ENCODE peak calls at places on chromosomes 2 and 18, in ten cellular contexts. One of them, this sample, is unnamed.

GRCh38 chr2:61658841-61659780 is 121.0 kb upstream of the XPO1 start:
- DNase-seq in thoracic aorta: no peak
- DNase-seq in neural crest cell: no peak
- DNase-seq in astrocyte: peak
- DNase-seq in hepatocyte: peak
- DNase-seq in stomach: peak
- DNase-seq in fibroblast of lung: peak
- DNase-seq in tibial nerve: no peak
- DNase-seq in endothelial cell of umbilical vein: peak
- DNase-seq in right lobe of liver: no peak
- DNase-seq in this sample: no peak

GRCh38 chr2:42917374-42918017 is 125.1 kb upstream of the HAAO start:
- DNase-seq in thoracic aorta: no peak
- DNase-seq in neural crest cell: no peak
- DNase-seq in astrocyte: peak
- DNase-seq in hepatocyte: no peak
- DNase-seq in stomach: no peak
- DNase-seq in fibroblast of lung: peak
- DNase-seq in tibial nerve: peak
- DNase-seq in endothelial cell of umbilical vein: peak
- DNase-seq in right lobe of liver: peak
- DNase-seq in this sample: no peak

GRCh38 chr18:26307161-26307773 is 81.0 kb downstream of the TAF4B start:
- DNase-seq in thoracic aorta: no peak
- DNase-seq in neural crest cell: peak
- DNase-seq in astrocyte: peak
- DNase-seq in hepatocyte: peak
- DNase-seq in stomach: no peak
- DNase-seq in fibroblast of lung: peak
- DNase-seq in tibial nerve: peak
- DNase-seq in endothelial cell of umbilical vein: peak
- DNase-seq in right lobe of liver: no peak
- DNase-seq in this sample: no peak

GRCh38 chr18:37537868-37538525 is 27.6 kb downstream of the CELF4 start:
- DNase-seq in thoracic aorta: peak
- DNase-seq in neural crest cell: peak
- DNase-seq in astrocyte: peak
- DNase-seq in hepatocyte: peak
- DNase-seq in stomach: peak
- DNase-seq in fibroblast of lung: peak
- DNase-seq in tibial nerve: peak
- DNase-seq in endothelial cell of umbilical vein: peak
- DNase-seq in right lobe of liver: peak
- DNase-seq in this sample: peak

GRCh38 chr2:74742486-74742885 is 88.4 kb downstream of the SEMA4F start:
- DNase-seq in thoracic aorta: no peak
- DNase-seq in neural crest cell: no peak
- DNase-seq in astrocyte: no peak
- DNase-seq in hepatocyte: no peak
- DNase-seq in stomach: no peak
- DNase-seq in fibroblast of lung: no peak
- DNase-seq in tibial nerve: no peak
- DNase-seq in endothelial cell of umbilical vein: no peak
- DNase-seq in right lobe of liver: no peak
- DNase-seq in this sample: no peak

GRCh38 chr18:76426738-76427305 is 68.2 kb downstream of the ZNF516 start:
- DNase-seq in thoracic aorta: no peak
- DNase-seq in neural crest cell: peak
- DNase-seq in astrocyte: no peak
- DNase-seq in hepatocyte: peak
- DNase-seq in stomach: peak
- DNase-seq in fibroblast of lung: peak
- DNase-seq in tibial nerve: peak
- DNase-seq in endothelial cell of umbilical vein: no peak
- DNase-seq in right lobe of liver: no peak
- DNase-seq in this sample: no peak

GRCh38 chr2:20232837-20233207 is 7.9 kb upstream of the SDC1 start:
- DNase-seq in thoracic aorta: no peak
- DNase-seq in neural crest cell: no peak
- DNase-seq in astrocyte: no peak
- DNase-seq in hepatocyte: no peak
- DNase-seq in stomach: no peak
- DNase-seq in fibroblast of lung: no peak
- DNase-seq in tibial nerve: no peak
- DNase-seq in endothelial cell of umbilical vein: no peak
- DNase-seq in right lobe of liver: no peak
- DNase-seq in this sample: no peak

GRCh38 chr2:6917071-6917760 is at the start of gene RNF144A:
- DNase-seq in thoracic aorta: no peak
- DNase-seq in neural crest cell: peak
- DNase-seq in astrocyte: no peak
- DNase-seq in hepatocyte: peak
- DNase-seq in stomach: peak
- DNase-seq in fibroblast of lung: peak
- DNase-seq in tibial nerve: peak
- DNase-seq in endothelial cell of umbilical vein: peak
- DNase-seq in right lobe of liver: peak
- DNase-seq in this sample: no peak

GRCh38 chr2:144516981-144517824 is 2.7 kb downstream of the ZEB2 start:
- DNase-seq in thoracic aorta: no peak
- DNase-seq in neural crest cell: no peak
- DNase-seq in astrocyte: peak
- DNase-seq in hepatocyte: peak
- DNase-seq in stomach: no peak
- DNase-seq in fibroblast of lung: peak
- DNase-seq in tibial nerve: peak
- DNase-seq in endothelial cell of umbilical vein: peak
- DNase-seq in right lobe of liver: peak
- DNase-seq in this sample: peak

GRCh38 chr2:7725132-7725849 is 808.1 kb downstream of the RNF144A start:
- DNase-seq in thoracic aorta: no peak
- DNase-seq in neural crest cell: no peak
- DNase-seq in astrocyte: no peak
- DNase-seq in hepatocyte: no peak
- DNase-seq in stomach: no peak
- DNase-seq in fibroblast of lung: peak
- DNase-seq in tibial nerve: no peak
- DNase-seq in endothelial cell of umbilical vein: no peak
- DNase-seq in right lobe of liver: no peak
- DNase-seq in this sample: no peak

GRCh38 chr18:987325-988186 is 82.9 kb downstream of the ADCYAP1 start:
- DNase-seq in thoracic aorta: no peak
- DNase-seq in neural crest cell: no peak
- DNase-seq in astrocyte: peak
- DNase-seq in hepatocyte: no peak
- DNase-seq in stomach: no peak
- DNase-seq in fibroblast of lung: peak
- DNase-seq in tibial nerve: no peak
- DNase-seq in endothelial cell of umbilical vein: peak
- DNase-seq in right lobe of liver: no peak
- DNase-seq in this sample: no peak

GRCh38 chr18:73683618-73684238 is 463.9 kb downstream of the FBXO15 start:
- DNase-seq in thoracic aorta: no peak
- DNase-seq in neural crest cell: no peak
- DNase-seq in astrocyte: peak
- DNase-seq in hepatocyte: no peak
- DNase-seq in stomach: no peak
- DNase-seq in fibroblast of lung: peak
- DNase-seq in tibial nerve: no peak
- DNase-seq in endothelial cell of umbilical vein: no peak
- DNase-seq in right lobe of liver: no peak
- DNase-seq in this sample: no peak

GRCh38 chr2:133666621-133667020 is 98.4 kb upstream of the NCKAP5 start:
- DNase-seq in thoracic aorta: no peak
- DNase-seq in neural crest cell: no peak
- DNase-seq in astrocyte: no peak
- DNase-seq in hepatocyte: no peak
- DNase-seq in stomach: no peak
- DNase-seq in fibroblast of lung: no peak
- DNase-seq in tibial nerve: no peak
- DNase-seq in endothelial cell of umbilical vein: no peak
- DNase-seq in right lobe of liver: no peak
- DNase-seq in this sample: no peak

GRCh38 chr18:45059695-45060094 is 379.0 kb downstream of the SETBP1 start:
- DNase-seq in thoracic aorta: no peak
- DNase-seq in neural crest cell: no peak
- DNase-seq in astrocyte: peak
- DNase-seq in hepatocyte: no peak
- DNase-seq in stomach: no peak
- DNase-seq in fibroblast of lung: peak
- DNase-seq in tibial nerve: no peak
- DNase-seq in endothelial cell of umbilical vein: peak
- DNase-seq in right lobe of liver: no peak
- DNase-seq in this sample: peak

GRCh38 chr2:96870631-96871255 is 863 bp upstream of the SEMA4C start:
- DNase-seq in thoracic aorta: no peak
- DNase-seq in neural crest cell: no peak
- DNase-seq in astrocyte: peak
- DNase-seq in hepatocyte: peak
- DNase-seq in stomach: peak
- DNase-seq in fibroblast of lung: no peak
- DNase-seq in tibial nerve: no peak
- DNase-seq in endothelial cell of umbilical vein: peak
- DNase-seq in right lobe of liver: no peak
- DNase-seq in this sample: no peak

GRCh38 chr18:6013101-6013790 is 117.9 kb upstream of the TMEM200C start:
- DNase-seq in thoracic aorta: no peak
- DNase-seq in neural crest cell: no peak
- DNase-seq in astrocyte: peak
- DNase-seq in hepatocyte: no peak
- DNase-seq in stomach: no peak
- DNase-seq in fibroblast of lung: peak
- DNase-seq in tibial nerve: no peak
- DNase-seq in endothelial cell of umbilical vein: no peak
- DNase-seq in right lobe of liver: no peak
- DNase-seq in this sample: no peak

GRCh38 chr2:120958623-120959366 is 223.1 kb downstream of the GLI2 start:
- DNase-seq in thoracic aorta: no peak
- DNase-seq in neural crest cell: peak
- DNase-seq in astrocyte: no peak
- DNase-seq in hepatocyte: peak
- DNase-seq in stomach: no peak
- DNase-seq in fibroblast of lung: no peak
- DNase-seq in tibial nerve: no peak
- DNase-seq in endothelial cell of umbilical vein: no peak
- DNase-seq in right lobe of liver: no peak
- DNase-seq in this sample: no peak
- TF ChIP-seq CTCF in thoracic aorta: peak
- TF ChIP-seq CTCF in neural crest cell: peak
- TF ChIP-seq CTCF in astrocyte: no peak
- TF ChIP-seq CTCF in hepatocyte: peak
- TF ChIP-seq CTCF in stomach: no peak
- TF ChIP-seq CTCF in fibroblast of lung: peak
- TF ChIP-seq CTCF in tibial nerve: peak
- TF ChIP-seq CTCF in endothelial cell of umbilical vein: no peak
- TF ChIP-seq CTCF in right lobe of liver: no peak
- TF ChIP-seq CTCF in this sample: peak

DNA sequence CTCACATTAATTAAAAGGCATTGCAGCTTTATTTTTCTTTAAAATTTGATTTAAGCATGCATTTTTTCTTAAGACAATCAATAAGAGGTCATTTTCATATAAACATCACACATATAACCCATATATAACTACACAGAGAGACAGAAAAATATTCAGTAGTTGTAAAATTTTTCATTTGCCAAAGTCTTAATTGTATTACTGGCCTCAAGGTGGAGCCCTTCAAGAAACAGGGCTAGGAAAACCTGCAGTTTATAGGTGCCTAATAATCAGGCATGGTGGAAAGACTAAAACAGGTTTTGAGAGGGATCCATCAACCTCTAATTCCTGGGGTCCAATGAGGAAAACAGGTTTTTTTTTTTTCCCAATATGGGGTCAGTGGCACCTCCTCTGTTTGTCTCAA is 71.3 kb upstream of the ZNF804A start:
- DNase-seq in thoracic aorta: no peak
- DNase-seq in neural crest cell: no peak
- DNase-seq in astrocyte: no peak
- DNase-seq in hepatocyte: no peak
- DNase-seq in stomach: no peak
- DNase-seq in fibroblast of lung: no peak
- DNase-seq in tibial nerve: no peak
- DNase-seq in endothelial cell of umbilical vein: no peak
- DNase-seq in right lobe of liver: no peak
- DNase-seq in this sample: no peak
- TF ChIP-seq CTCF in thoracic aorta: no peak
- TF ChIP-seq CTCF in neural crest cell: no peak
- TF ChIP-seq CTCF in astrocyte: no peak
- TF ChIP-seq CTCF in hepatocyte: no peak
- TF ChIP-seq CTCF in stomach: no peak
- TF ChIP-seq CTCF in fibroblast of lung: no peak
- TF ChIP-seq CTCF in tibial nerve: no peak
- TF ChIP-seq CTCF in endothelial cell of umbilical vein: no peak
- TF ChIP-seq CTCF in right lobe of liver: no peak
- TF ChIP-seq CTCF in this sample: no peak

DNA sequence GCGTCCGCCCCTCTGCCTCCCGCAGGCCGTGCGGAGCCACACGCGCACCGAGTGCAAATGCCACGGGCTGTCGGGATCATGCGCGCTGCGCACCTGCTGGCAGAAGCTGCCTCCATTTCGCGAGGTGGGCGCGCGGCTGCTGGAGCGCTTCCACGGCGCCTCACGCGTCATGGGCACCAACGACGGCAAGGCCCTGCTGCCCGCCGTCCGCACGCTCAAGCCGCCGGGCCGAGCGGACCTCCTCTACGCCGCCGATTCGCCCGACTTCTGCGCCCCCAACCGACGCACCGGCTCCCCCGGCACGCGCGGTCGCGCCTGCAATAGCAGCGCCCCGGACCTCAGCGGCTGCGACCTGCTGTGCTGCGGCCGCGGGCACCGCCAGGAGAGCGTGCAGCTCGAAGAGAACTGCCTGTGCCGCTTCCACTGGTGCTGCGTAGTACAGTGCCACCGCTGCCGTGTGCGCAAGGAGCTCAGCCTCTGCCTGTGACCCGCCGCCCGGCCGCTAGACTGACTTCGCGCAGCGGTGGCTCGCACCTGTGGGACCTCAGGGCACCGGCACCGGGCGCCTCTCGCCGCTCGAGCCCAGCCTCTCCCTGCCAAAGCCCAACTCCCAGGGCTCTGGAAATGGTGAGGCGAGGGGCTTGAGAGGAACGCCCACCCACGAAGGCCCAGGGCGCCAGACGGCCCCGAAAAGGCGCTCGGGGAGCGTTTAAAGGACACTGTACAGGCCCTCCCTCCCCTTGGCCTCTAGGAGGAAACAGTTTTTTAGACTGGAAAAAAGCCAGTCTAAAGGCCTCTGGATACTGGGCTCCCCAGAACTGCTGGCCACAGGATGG is 7.1 kb upstream of the WNT10A start:
- DNase-seq in thoracic aorta: no peak
- DNase-seq in neural crest cell: no peak
- DNase-seq in astrocyte: no peak
- DNase-seq in hepatocyte: no peak
- DNase-seq in stomach: no peak
- DNase-seq in fibroblast of lung: no peak
- DNase-seq in tibial nerve: no peak
- DNase-seq in endothelial cell of umbilical vein: no peak
- DNase-seq in right lobe of liver: no peak
- DNase-seq in this sample: no peak
- TF ChIP-seq CTCF in thoracic aorta: no peak
- TF ChIP-seq CTCF in neural crest cell: no peak
- TF ChIP-seq CTCF in astrocyte: no peak
- TF ChIP-seq CTCF in hepatocyte: no peak
- TF ChIP-seq CTCF in stomach: no peak
- TF ChIP-seq CTCF in fibroblast of lung: no peak
- TF ChIP-seq CTCF in tibial nerve: no peak
- TF ChIP-seq CTCF in endothelial cell of umbilical vein: no peak
- TF ChIP-seq CTCF in right lobe of liver: no peak
- TF ChIP-seq CTCF in this sample: no peak

GRCh38 chr18:13409997-13410396 is 191.4 kb downstream of the LDLRAD4 start:
- DNase-seq in thoracic aorta: no peak
- DNase-seq in neural crest cell: no peak
- DNase-seq in astrocyte: no peak
- DNase-seq in hepatocyte: no peak
- DNase-seq in stomach: no peak
- DNase-seq in fibroblast of lung: no peak
- DNase-seq in tibial nerve: no peak
- DNase-seq in endothelial cell of umbilical vein: no peak
- DNase-seq in right lobe of liver: no peak
- DNase-seq in this sample: no peak
- TF ChIP-seq CTCF in thoracic aorta: no peak
- TF ChIP-seq CTCF in neural crest cell: no peak
- TF ChIP-seq CTCF in astrocyte: no peak
- TF ChIP-seq CTCF in hepatocyte: no peak
- TF ChIP-seq CTCF in stomach: no peak
- TF ChIP-seq CTCF in fibroblast of lung: no peak
- TF ChIP-seq CTCF in tibial nerve: no peak
- TF ChIP-seq CTCF in endothelial cell of umbilical vein: no peak
- TF ChIP-seq CTCF in right lobe of liver: no peak
- TF ChIP-seq CTCF in this sample: no peak

This sample was measured in AG09309.